ENCODE peak calls at places on chromosomes 6 and 20, in five cellular contexts. Z is AG04450, V is fibroblast of lung, E is uterus, R is H1. M is an unnamed sample.

GRCh38 chr6:77511860-77512259 is 48.6 kb upstream of the HTR1B start:
- DNase-seq in Z (no peak), V (no peak), E (no peak), R (no peak), M (no peak)

GRCh38 chr6:155033021-155033801 is 38.1 kb downstream of the TIAM2 start:
- DNase-seq in Z (no peak), V (no peak), E (no peak), R (no peak), M (no peak)

GRCh38 chr20:45097485-45098095 is 3.3 kb downstream of the KCNS1 start:
- DNase-seq in Z (no peak), V (peak), E (no peak), R (no peak), M (no peak)

GRCh38 chr20:18001131-18001921 is 32.5 kb downstream of the MGME1 start:
- DNase-seq in Z (no peak), V (peak), E (peak), R (no peak), M (peak)

GRCh38 chr20:62517901-62518610 is 42.3 kb upstream of the GATA5 start:
- DNase-seq in Z (no peak), V (no peak), E (no peak), R (no peak), M (no peak)

GRCh38 chr6:87975561-87975960 is 72.1 kb upstream of the SPACA1 start:
- DNase-seq in Z (no peak), V (no peak), E (no peak), R (no peak), M (no peak)

GRCh38 chr6:93819189-93819588 is 399.8 kb upstream of the EPHA7 start:
- DNase-seq in Z (no peak), V (no peak), E (no peak), R (no peak), M (no peak)

GRCh38 chr20:58480455-58481356 is 34.5 kb downstream of the APCDD1L start:
- DNase-seq in Z (no peak), V (no peak), E (no peak), R (no peak), M (no peak)

GRCh38 chr6:19988555-19988954 is 151.4 kb downstream of the ID4 start:
- DNase-seq in Z (no peak), V (peak), E (no peak), R (no peak), M (no peak)

GRCh38 chr20:56974499-56975250 is 291.8 kb downstream of the BMP7 start:
- DNase-seq in Z (no peak), V (peak), E (peak), R (peak), M (peak)

GRCh38 chr20:16451970-16452369 is 121.3 kb downstream of the KIF16B start:
- DNase-seq in Z (no peak), V (no peak), E (no peak), R (no peak), M (no peak)

GRCh38 chr6:170294813-170295518 is 4.1 kb upstream of the DLL1 start:
- DNase-seq in Z (no peak), V (no peak), E (no peak), R (no peak), M (no peak)

GRCh38 chr6:112936476-112936875 is 589.3 kb downstream of the RFPL4B start:
- DNase-seq in Z (no peak), V (peak), E (no peak), R (no peak), M (no peak)

GRCh38 chr20:33515569-33516216 is 25.8 kb downstream of the CBFA2T2 start:
- DNase-seq in Z (no peak), V (no peak), E (no peak), R (no peak), M (no peak)

GRCh38 chr6:2102316-2102883 is 143.0 kb downstream of the GMDS start:
- DNase-seq in Z (no peak), V (no peak), E (no peak), R (no peak), M (no peak)

GRCh38 chr20:23362392-23363256 is 642 bp downstream of the GZF1 start:
- DNase-seq in Z (no peak), V (peak), E (peak), R (no peak), M (no peak)

GRCh38 chr6:15399651-15400470 is 154.0 kb downstream of the JARID2 start:
- DNase-seq in Z (peak), V (peak), E (peak), R (no peak), M (no peak)

GRCh38 chr6:17193376-17193775 is 87.8 kb upstream of the RBM24 start:
- DNase-seq in Z (no peak), V (peak), E (no peak), R (no peak), M (no peak)

GRCh38 chr6:75656479-75656878 is 54.8 kb downstream of the SENP6 start:
- DNase-seq in Z (no peak), V (no peak), E (no peak), R (no peak), M (no peak)

GRCh38 chr6:7454696-7455095 is 65.1 kb downstream of the RIOK1 start:
- DNase-seq in Z (no peak), V (no peak), E (no peak), R (no peak), M (no peak)

GRCh38 chr6:167572106-167572505 is 247.2 kb downstream of the TTLL2 start:
- DNase-seq in Z (no peak), V (no peak), E (no peak), R (no peak), M (no peak)

GRCh38 chr6:12331951-12332749 is 42.0 kb downstream of the EDN1 start:
- DNase-seq in Z (no peak), V (peak), E (no peak), R (no peak), M (peak)

GRCh38 chr6:75431379-75431778 is 62.2 kb downstream of the FILIP1 start:
- DNase-seq in Z (no peak), V (no peak), E (no peak), R (no peak), M (no peak)

GRCh38 chr20:63135411-63135810 is 80.5 kb downstream of the YTHDF1 start:
- DNase-seq in Z (no peak), V (no peak), E (no peak), R (no peak), M (no peak)

GRCh38 chr6:3808189-3808588 is 41.0 kb upstream of the FAM50B start:
- DNase-seq in Z (no peak), V (no peak), E (no peak), R (no peak), M (no peak)

GRCh38 chr20:23441850-23442313 is 2.4 kb downstream of the CSTL1 start:
- DNase-seq in Z (peak), V (peak), E (peak), R (peak), M (no peak)

GRCh38 chr20:8601542-8601912 is 467.4 kb upstream of the PLCB4 start:
- DNase-seq in Z (no peak), V (no peak), E (no peak), R (no peak), M (peak)

GRCh38 chr6:129860901-129861665 is at the start of gene TMEM244:
- DNase-seq in Z (no peak), V (peak), E (no peak), R (no peak), M (no peak)

GRCh38 chr20:14729390-14729789 is 392.0 kb upstream of the FLRT3 start:
- DNase-seq in Z (no peak), V (no peak), E (no peak), R (no peak), M (no peak)

GRCh38 chr6:104050455-104050854 is 809.3 kb downstream of the HACE1 start:
- DNase-seq in Z (no peak), V (no peak), E (no peak), R (no peak), M (no peak)

GRCh38 chr6:6825986-6826901 is 237.7 kb downstream of the LY86 start:
- DNase-seq in Z (no peak), V (peak), E (peak), R (no peak), M (no peak)

GRCh38 chr6:41549673-41550072 is 3.5 kb downstream of the FOXP4 start:
- DNase-seq in Z (no peak), V (no peak), E (no peak), R (no peak), M (no peak)

GRCh38 chr6:35629876-35630378 is 58.8 kb downstream of the FKBP5 start:
- DNase-seq in Z (no peak), V (no peak), E (no peak), R (no peak), M (no peak)

GRCh38 chr6:736657-737446 is 43.9 kb upstream of the EXOC2 start:
- DNase-seq in Z (no peak), V (no peak), E (no peak), R (no peak), M (no peak)

DNA sequence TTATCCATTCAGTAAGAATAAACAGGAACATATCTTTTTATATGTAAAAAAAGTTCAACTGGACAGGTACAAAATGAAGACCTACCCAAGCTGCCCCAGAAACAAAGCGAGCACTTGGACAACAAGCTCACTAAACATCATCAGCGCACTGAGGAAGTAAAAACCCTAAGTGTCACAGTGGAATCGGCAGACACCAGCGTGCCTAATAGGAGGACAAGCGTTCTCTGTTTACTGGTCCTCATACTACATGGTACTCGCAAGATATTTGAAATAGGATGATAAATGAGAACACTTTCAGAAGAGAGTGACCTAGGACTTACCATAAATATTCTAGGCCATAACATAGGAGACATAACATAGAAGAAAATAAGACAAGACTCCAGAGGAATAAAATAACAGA is 18.2 kb downstream of the MAP7 start:
- DNase-seq in Z (no peak), V (no peak), E (no peak), R (no peak), M (no peak)
- H3K4me3 ChIP-seq in Z (no peak), V (no peak), E (no peak), R (no peak), M (no peak)

GRCh38 chr6:146928503-146928902 is 275.7 kb upstream of the STXBP5 start:
- DNase-seq in Z (no peak), V (no peak), E (no peak), R (no peak), M (no peak)

GRCh38 chr6:146925846-146926245 is 278.4 kb upstream of the STXBP5 start:
- DNase-seq in Z (no peak), V (no peak), E (no peak), R (no peak), M (no peak)

GRCh38 chr6:146935489-146935888 is 268.7 kb upstream of the STXBP5 start:
- DNase-seq in Z (no peak), V (no peak), E (no peak), R (no peak), M (no peak)

DNA sequence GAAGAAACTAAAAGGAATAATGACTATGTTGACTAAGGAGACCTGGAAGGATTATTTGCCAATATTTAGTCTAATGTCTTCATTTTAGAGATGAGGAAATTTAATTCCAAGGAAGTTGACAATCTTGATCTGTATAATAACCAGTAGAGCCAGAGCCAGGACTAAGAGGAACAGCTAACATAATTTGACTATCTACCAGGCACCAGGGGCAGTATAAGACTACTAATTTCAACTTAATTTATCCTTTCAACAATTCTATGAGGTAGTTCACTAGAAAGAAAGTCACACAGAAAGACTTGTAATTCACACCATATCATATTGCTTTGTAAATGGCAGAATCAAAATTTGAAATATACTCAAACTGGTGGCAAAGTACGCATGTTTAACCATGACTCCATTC is 273.0 kb upstream of the STXBP5 start:
- DNase-seq in Z (no peak), V (no peak), E (no peak), R (no peak), M (no peak)
- TF ChIP-seq CTCF in Z (no peak), V (no peak), E (no peak), R (no peak), M (no peak)

GRCh38 chr6:158815915-158816314 is 3.3 kb downstream of the EZR start:
- DNase-seq in Z (no peak), V (no peak), E (no peak), R (no peak), M (no peak)
- H3K4me3 ChIP-seq in Z (no peak), V (peak), E (no peak), R (peak), M (peak)

DNA sequence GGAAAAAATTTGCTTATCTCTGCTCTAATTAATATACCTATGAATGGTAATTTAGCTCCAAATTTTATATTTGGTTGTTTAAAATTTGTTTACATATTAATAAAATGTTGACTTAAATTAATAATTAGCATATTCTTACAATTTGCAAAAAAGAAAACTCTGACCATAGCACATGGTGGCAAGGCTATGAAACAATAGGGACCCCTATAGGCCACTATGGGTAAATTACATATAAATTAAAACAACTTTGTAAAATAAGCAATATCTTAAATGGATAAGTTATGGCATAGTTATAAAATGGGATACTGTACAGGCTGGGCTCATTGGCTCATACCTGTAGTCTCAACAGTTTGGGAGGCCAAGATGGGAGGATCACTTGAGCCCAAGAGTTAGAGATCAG is 76.0 kb downstream of the MKKS start:
- DNase-seq in Z (no peak), V (no peak), E (no peak), R (no peak), M (no peak)
- TF ChIP-seq CTCF in Z (peak), V (peak), E (no peak), R (no peak), M (peak)

GRCh38 chr6:53792016-53792415 is 2.8 kb upstream of the LRRC1 start:
- DNase-seq in Z (no peak), V (no peak), E (no peak), R (no peak), M (no peak)

GRCh38 chr6:53794073-53794719 is 609 bp upstream of the LRRC1 start:
- DNase-seq in Z (peak), V (peak), E (peak), R (peak), M (peak)

GRCh38 chr6:53793318-53793975 is 1.4 kb upstream of the LRRC1 start:
- DNase-seq in Z (peak), V (peak), E (peak), R (peak), M (no peak)

GRCh38 chr6:53792973-53793317 is 1.9 kb upstream of the LRRC1 start:
- DNase-seq in Z (no peak), V (no peak), E (no peak), R (no peak), M (no peak)

GRCh38 chr6:53790886-53791285 is 3.9 kb upstream of the LRRC1 start:
- DNase-seq in Z (peak), V (no peak), E (no peak), R (no peak), M (no peak)
- H3K4me3 ChIP-seq in Z (no peak), V (no peak), E (no peak), R (no peak), M (no peak)

GRCh38 chr20:49431345-49431744 is 51.1 kb downstream of the KCNB1 start:
- DNase-seq in Z (no peak), V (no peak), E (no peak), R (no peak), M (no peak)

GRCh38 chr20:49437057-49437456 is 45.4 kb downstream of the KCNB1 start:
- DNase-seq in Z (no peak), V (no peak), E (no peak), R (no peak), M (no peak)

GRCh38 chr20:49432562-49432961 is 49.9 kb downstream of the KCNB1 start:
- DNase-seq in Z (no peak), V (no peak), E (no peak), R (no peak), M (no peak)

GRCh38 chr20:49433387-49433786 is 49.1 kb downstream of the KCNB1 start:
- DNase-seq in Z (no peak), V (no peak), E (no peak), R (no peak), M (no peak)

DNA sequence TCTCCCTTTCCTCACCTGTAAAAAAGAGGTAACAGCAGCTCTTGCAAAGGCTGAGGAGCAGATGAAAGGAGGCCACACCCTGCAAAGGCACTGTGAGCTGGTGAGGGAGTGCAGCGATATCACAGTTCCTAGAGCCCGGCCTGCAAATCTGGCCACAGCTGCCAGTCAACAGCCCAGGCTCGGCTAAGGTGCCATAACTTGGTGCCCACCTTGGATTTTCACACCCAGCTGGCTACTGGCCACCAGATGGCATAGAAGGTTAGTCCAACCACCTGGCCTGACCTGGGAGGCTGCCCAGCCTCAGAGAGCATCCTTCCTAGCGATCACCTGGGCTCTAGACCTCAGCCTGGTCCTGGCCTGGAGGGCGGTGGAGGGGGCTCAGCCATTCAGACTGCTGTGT is 46.8 kb downstream of the KCNB1 start:
- DNase-seq in Z (no peak), V (no peak), E (no peak), R (no peak), M (no peak)
- TF ChIP-seq CTCF in Z (no peak), V (no peak), E (no peak), R (peak), M (peak)

GRCh38 chr6:164751395-164751794 is 558.0 kb downstream of the C6orf118 start:
- DNase-seq in Z (no peak), V (no peak), E (no peak), R (no peak), M (no peak)

GRCh38 chr6:164753517-164753916 is 555.9 kb downstream of the C6orf118 start:
- DNase-seq in Z (no peak), V (peak), E (no peak), R (no peak), M (peak)

DNA sequence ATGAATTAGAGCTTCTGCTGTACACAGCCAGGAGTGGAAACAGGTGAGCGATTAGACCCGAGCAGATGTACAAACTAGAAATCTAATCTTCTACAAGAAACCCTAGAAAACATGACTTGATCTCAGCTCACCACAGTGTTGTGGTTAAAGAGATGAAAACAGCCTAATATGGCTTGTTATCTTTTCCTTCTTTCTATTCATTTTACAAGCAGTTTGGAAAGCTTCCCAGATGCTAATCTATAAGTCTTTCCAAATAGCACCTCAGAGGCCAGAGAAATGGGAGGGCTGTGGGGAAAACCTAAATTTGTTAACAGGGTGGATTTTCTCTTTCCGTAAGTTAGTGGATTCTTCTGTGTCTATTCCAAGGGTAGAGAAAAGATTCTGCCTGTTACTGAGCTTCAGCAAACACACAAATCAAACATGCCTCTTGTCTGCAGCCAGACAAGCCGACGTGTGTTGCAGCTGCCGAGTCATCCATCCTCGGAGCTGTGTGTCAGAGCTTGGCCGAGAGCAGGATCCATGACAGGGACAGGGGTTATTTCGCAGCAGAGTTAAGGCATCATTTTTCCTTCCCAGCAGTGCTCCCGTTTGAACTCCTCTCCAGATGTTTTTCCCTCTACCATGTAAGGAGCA is 560.2 kb downstream of the C6orf118 start:
- DNase-seq in Z (no peak), V (peak), E (no peak), R (no peak), M (no peak)
- H3K4me3 ChIP-seq in Z (no peak), V (no peak), E (no peak), R (no peak), M (no peak)

M was measured in epithelial cell of proximal tubule.